ENCODE peak calls at places on chromosome 3, in five cellular contexts. C is cardiac fibroblast, X is hippocampal formation, R is germinal center, B is HS-27A. F is an unnamed sample.

GRCh38 chr3:7960601-7961000 is 541.0 kb upstream of the LMCD1 start:
- DNase-seq in C (no peak), X (no peak), R (no peak), B (no peak), F (no peak)

GRCh38 chr3:48750906-48751305 is 33.9 kb upstream of the IP6K2 start:
- DNase-seq in C (no peak), X (no peak), R (no peak), B (no peak), F (no peak)

GRCh38 chr3:44584646-44585501 is at the start of gene ZNF660:
- DNase-seq in C (peak), X (peak), R (peak), B (no peak), F (peak)

GRCh38 chr3:59374812-59375211 is 325.0 kb upstream of the CFAP20DC start:
- DNase-seq in C (no peak), X (no peak), R (peak), B (no peak), F (no peak)

GRCh38 chr3:178439504-178439903 is 96.7 kb upstream of the KCNMB2 start:
- DNase-seq in C (peak), X (no peak), R (no peak), B (no peak), F (no peak)

GRCh38 chr3:152915695-152916094 is 80.8 kb downstream of the P2RY1 start:
- DNase-seq in C (no peak), X (no peak), R (no peak), B (no peak), F (no peak)

GRCh38 chr3:99868438-99868723 is 50.7 kb downstream of the CMSS1 start:
- DNase-seq in C (peak), X (no peak), R (no peak), B (no peak), F (no peak)

GRCh38 chr3:72230774-72231379 is 445.9 kb upstream of the PROK2 start:
- DNase-seq in C (peak), X (no peak), R (no peak), B (no peak), F (no peak)

GRCh38 chr3:66971891-66972551 is 26.1 kb upstream of the KBTBD8 start:
- DNase-seq in C (peak), X (peak), R (peak), B (peak), F (no peak)